ENCODE peak calls at places on chromosomes 6 and 20, in six cellular contexts. O is stomach; U is CD4-positive, CD25-positive, alpha-beta regulatory T cell; S is CD8-positive, alpha-beta memory T cell; Y is uterus; Z is RWPE1. M is an unnamed sample.

GRCh38 chr6:52284131-52284459 is 447 bp downstream of the MCM3 start:
- DNase-seq in O (no peak), U (no peak), S (no peak), Y (peak; percentile 30), Z (peak; percentile 20), M (peak; percentile 68)

GRCh38 chr20:41174782-41175181 is 37.4 kb downstream of the PLCG1 start:
- DNase-seq in O (peak; percentile 14), U (no peak), S (no peak), Y (peak; percentile 11), Z (no peak), M (no peak)

GRCh38 chr6:161750677-161751076 is 476.8 kb upstream of the AGPAT4 start:
- DNase-seq in O (no peak), U (no peak), S (no peak), Y (no peak), Z (peak; percentile 38), M (no peak)

GRCh38 chr6:65776332-65776731 is 69.3 kb upstream of the EYS start:
- DNase-seq in O (no peak), U (no peak), S (no peak), Y (no peak), Z (peak; percentile 5), M (no peak)

GRCh38 chr6:87333591-87334181 is 4.6 kb upstream of the GJB7 start:
- DNase-seq in O (no peak), U (peak; percentile 68), S (no peak), Y (no peak), Z (no peak), M (no peak)

GRCh38 chr20:58837717-58838116 is 13.0 kb downstream of the GNAS-AS1 start:
- DNase-seq in O (no peak), U (no peak), S (no peak), Y (no peak), Z (no peak), M (no peak)

GRCh38 chr6:20126789-20127653 is 85.2 kb downstream of the MBOAT1 start:
- DNase-seq in O (peak; percentile 77), U (peak; percentile 58), S (peak; percentile 60), Y (peak; percentile 67), Z (peak; percentile 63), M (peak; percentile 80)

GRCh38 chr6:24883618-24884017 is 52.1 kb downstream of the RIPOR2 start:
- DNase-seq in O (no peak), U (peak; percentile 66), S (no peak), Y (no peak), Z (no peak), M (no peak)

GRCh38 chr6:113586413-113586812 is 270.7 kb upstream of the MARCKS start:
- DNase-seq in O (no peak), U (no peak), S (no peak), Y (no peak), Z (no peak), M (no peak)
- H3K27ac ChIP-seq in O (no peak overlapping the region), U (no peak overlapping the region), S (no peak overlapping the region), Y (no peak overlapping the region), Z (no peak overlapping the region), M (peak overlapping the region; percentile 25)

GRCh38 chr6:6008114-6008647 is 1.5 kb upstream of the NRN1 start:
- DNase-seq in O (no peak), U (no peak), S (no peak), Y (no peak), Z (no peak), M (no peak)

GRCh38 chr6:6006428-6007310 is at the start of gene NRN1:
- DNase-seq in O (no peak), U (no peak), S (no peak), Y (no peak), Z (no peak), M (no peak)

GRCh38 chr6:6005467-6006427 is 978 bp downstream of the NRN1 start:
- DNase-seq in O (no peak), U (no peak), S (no peak), Y (no peak), Z (no peak), M (no peak)

GRCh38 chr6:6008648-6009421 is 2.1 kb upstream of the NRN1 start:
- DNase-seq in O (peak; percentile 40), U (peak; percentile 58), S (no peak), Y (peak; percentile 68), Z (peak; percentile 87), M (peak; percentile 79)

GRCh38 chr6:6007311-6008113 is 787 bp upstream of the NRN1 start:
- DNase-seq in O (no peak), U (peak; percentile 50), S (no peak), Y (no peak), Z (no peak), M (no peak)
- H3K27ac ChIP-seq in O (peak overlapping the region; percentile 70), U (no peak overlapping the region), S (no peak overlapping the region), Y (peak overlapping the region; percentile 68), Z (no peak overlapping the region), M (peak overlapping the region; percentile 44)

GRCh38 chr6:73391735-73392134 is 2.9 kb upstream of the DDX43 start:
- DNase-seq in O (no peak), U (peak; percentile 7), S (no peak), Y (no peak), Z (no peak), M (no peak)
- H3K27ac ChIP-seq in O (no peak overlapping the region), U (no peak overlapping the region), S (no peak overlapping the region), Y (no peak overlapping the region), Z (no peak overlapping the region), M (no peak overlapping the region)

GRCh38 chr20:8438748-8439147 is 306.7 kb downstream of the PLCB1 start:
- DNase-seq in O (no peak), U (no peak), S (no peak), Y (no peak), Z (no peak), M (no peak)

GRCh38 chr20:8432435-8433148 is 300.5 kb downstream of the PLCB1 start:
- DNase-seq in O (no peak), U (no peak), S (no peak), Y (no peak), Z (no peak), M (no peak)

GRCh38 chr20:8433286-8433685 is 301.2 kb downstream of the PLCB1 start:
- DNase-seq in O (no peak), U (no peak), S (no peak), Y (no peak), Z (no peak), M (no peak)

GRCh38 chr20:8434326-8434876 is 302.3 kb downstream of the PLCB1 start:
- DNase-seq in O (no peak), U (no peak), S (no peak), Y (no peak), Z (no peak), M (no peak)

DNA sequence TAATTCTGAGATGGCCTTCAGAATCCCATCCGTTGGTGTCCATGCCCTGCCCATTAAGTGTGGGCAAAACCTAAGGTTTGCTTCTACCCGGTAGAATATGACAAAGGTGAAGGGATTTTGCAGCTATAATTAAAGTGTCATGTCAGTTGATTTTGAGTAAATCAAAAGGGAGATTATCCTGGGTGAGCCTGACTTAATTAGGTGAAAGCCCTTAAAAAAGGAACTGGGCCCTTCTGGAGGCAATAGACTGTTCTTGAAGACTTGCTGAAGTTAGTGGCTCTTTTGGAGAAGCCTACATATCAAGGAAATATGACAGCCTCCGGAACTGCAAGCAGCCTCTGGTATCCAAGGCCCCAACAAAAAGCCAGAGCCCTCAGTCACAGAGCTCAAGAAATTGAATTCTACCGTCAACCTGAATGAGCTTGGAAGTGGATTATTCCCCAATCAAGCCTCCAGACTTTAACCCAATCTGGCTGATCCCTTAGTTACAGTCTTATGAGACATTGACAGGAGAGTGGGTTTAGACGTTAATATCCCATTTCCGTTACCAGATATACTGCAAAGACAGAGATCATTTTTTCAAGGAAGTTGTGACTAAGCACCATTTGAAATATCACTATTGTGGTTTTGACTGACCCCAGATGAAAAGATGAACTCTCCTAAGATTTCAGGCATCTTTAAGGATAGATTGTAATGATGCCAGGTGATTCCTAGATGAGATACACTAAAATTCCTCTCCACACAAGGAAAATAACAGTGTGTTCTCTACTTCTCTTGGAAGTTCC is 303.4 kb downstream of the PLCB1 start:
- DNase-seq in O (no peak), U (no peak), S (no peak), Y (no peak), Z (no peak), M (no peak)
- H3K27ac ChIP-seq in O (no peak overlapping the region), U (no peak overlapping the region), S (no peak overlapping the region), Y (no peak overlapping the region), Z (no peak overlapping the region), M (no peak overlapping the region)

DNA sequence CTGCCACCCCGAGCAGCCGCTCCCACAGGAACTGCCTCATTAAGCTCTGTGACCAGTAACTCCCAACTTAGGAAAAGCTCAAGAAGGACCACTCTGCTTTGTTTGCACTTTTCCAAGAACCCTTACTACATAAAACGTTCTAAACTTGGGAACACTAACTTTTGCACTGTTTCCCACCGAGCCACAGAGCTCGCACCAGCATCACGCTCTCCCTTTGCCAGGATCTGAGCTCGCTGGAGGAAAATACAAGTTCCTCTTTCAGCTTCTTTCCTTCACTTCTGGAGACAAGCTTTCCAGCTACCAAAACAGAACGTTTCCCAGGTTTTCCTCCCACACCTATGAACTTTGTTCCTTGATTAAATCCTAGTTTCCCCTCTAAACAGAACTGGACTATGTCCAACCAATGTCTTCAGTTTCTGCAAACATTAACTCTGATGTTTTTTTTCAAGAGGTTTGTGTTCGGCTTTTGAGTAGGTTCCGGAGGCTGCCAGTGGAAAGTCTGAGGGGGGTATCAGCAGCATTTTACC is 135.3 kb downstream of the LY86 start:
- DNase-seq in O (no peak), U (no peak), S (no peak), Y (peak; percentile 39), Z (no peak), M (no peak)
- H3K27ac ChIP-seq in O (peak overlapping the region; percentile 83), U (no peak overlapping the region), S (no peak overlapping the region), Y (peak overlapping the region; percentile 91), Z (peak overlapping the region; percentile 65), M (peak overlapping the region; percentile 77)

DNA sequence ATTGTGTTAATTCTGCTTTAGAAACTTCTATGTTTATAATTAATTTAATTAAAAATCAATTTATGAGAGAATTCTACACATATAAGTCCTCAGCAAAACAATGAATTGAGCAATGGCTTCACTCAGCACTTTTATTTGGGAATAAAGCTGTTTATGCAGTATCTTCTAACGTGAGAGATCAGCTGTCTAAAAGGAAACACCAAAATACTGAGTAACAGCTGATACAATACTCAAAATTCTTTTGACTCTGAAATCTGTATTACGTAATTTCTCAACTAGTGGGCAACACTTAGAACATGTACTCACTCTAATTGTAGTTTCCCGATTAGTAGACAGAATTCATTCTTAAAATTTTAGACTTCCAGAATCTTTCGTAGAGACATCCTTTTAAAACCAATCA is 49.8 kb downstream of the MAP3K7 start:
- DNase-seq in O (no peak), U (no peak), S (no peak), Y (no peak), Z (no peak), M (no peak)
- H3K27ac ChIP-seq in O (no peak overlapping the region), U (no peak overlapping the region), S (no peak overlapping the region), Y (no peak overlapping the region), Z (no peak overlapping the region), M (no peak overlapping the region)

DNA sequence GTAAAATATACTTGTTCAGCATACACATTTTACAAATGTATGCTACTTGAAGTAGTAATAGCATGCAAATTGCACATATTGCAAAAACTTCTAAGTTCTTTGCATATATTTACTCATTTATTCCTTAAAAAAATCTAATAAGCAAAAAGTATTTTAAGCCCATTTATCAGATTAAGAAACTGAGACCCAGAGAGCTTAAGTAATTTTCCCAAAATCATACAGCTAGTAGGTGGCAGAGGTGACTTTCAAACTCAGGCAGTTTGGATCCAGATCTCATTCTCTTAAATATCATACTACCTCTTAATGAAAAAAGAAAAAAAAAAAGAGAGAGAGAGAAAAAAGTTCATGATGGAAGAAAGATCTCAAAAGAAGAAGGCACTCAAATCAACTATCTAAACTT is 157.9 kb downstream of the RPS12 start:
- DNase-seq in O (no peak), U (no peak), S (no peak), Y (no peak), Z (no peak), M (no peak)
- H3K27ac ChIP-seq in O (no peak overlapping the region), U (no peak overlapping the region), S (no peak overlapping the region), Y (no peak overlapping the region), Z (no peak overlapping the region), M (no peak overlapping the region)

GRCh38 chr6:2948228-2949025 is 22.9 kb downstream of the SERPINB6 start:
- DNase-seq in O (peak; percentile 7), U (no peak), S (no peak), Y (no peak), Z (no peak), M (no peak)
- H3K27ac ChIP-seq in O (no peak overlapping the region), U (no peak overlapping the region), S (no peak overlapping the region), Y (no peak overlapping the region), Z (no peak overlapping the region), M (no peak overlapping the region)

M was measured in sigmoid colon.